ENCODE peak calls at places on chromosomes 3 and 15, in five cellular contexts. V is GM12865, U is gastrocnemius medialis, Q is colonic mucosa, G is HL-60. R is an unnamed sample.
A peak's percentile ranks its signal among the peaks of the same experiment; 100 is the strongest.

GRCh38 chr15:36911322-36911944 is 188.9 kb downstream of the MEIS2 start:
- DNase-seq in V (no peak), U (no peak), Q (no peak), G (no peak), R (no peak)

GRCh38 chr3:10968390-10968789 is 24.2 kb upstream of the SLC6A1 start:
- DNase-seq in V (no peak), U (no peak), Q (no peak), G (no peak), R (no peak)

GRCh38 chr15:56040081-56041035 is 46.9 kb upstream of the NEDD4 start:
- DNase-seq in V (no peak), U (peak; percentile 55), Q (peak; percentile 49), G (peak; percentile 38), R (no peak)

GRCh38 chr3:123159926-123160635 is 41.7 kb upstream of the SEC22A start:
- DNase-seq in V (no peak), U (no peak), Q (no peak), G (no peak), R (no peak)

GRCh38 chr3:46874430-46874829 is 3.1 kb upstream of the PTH1R start:
- DNase-seq in V (no peak), U (no peak), Q (no peak), G (no peak), R (no peak)

GRCh38 chr15:41286665-41287333 is 45.6 kb downstream of the OIP5 start:
- DNase-seq in V (no peak), U (no peak), Q (no peak), G (no peak), R (no peak)

GRCh38 chr3:132268956-132269355 is 48.3 kb upstream of the ACP3 start:
- DNase-seq in V (peak; percentile 49), U (no peak), Q (no peak), G (peak; percentile 46), R (no peak)

GRCh38 chr3:126487151-126487771 is 11.6 kb upstream of the ZXDC start:
- DNase-seq in V (no peak), U (no peak), Q (no peak), G (peak; percentile 70), R (no peak)

GRCh38 chr3:123283657-123284398 is 82.1 kb downstream of the SEC22A start:
- DNase-seq in V (no peak), U (no peak), Q (no peak), G (no peak), R (no peak)

GRCh38 chr15:25247418-25248030 is 191.3 kb downstream of the UBE3A start:
- DNase-seq in V (no peak), U (no peak), Q (peak; percentile 9), G (no peak), R (no peak)

GRCh38 chr3:109927161-109927560 is 589.8 kb upstream of the DPPA4 start:
- DNase-seq in V (peak; percentile 59), U (no peak), Q (no peak), G (no peak), R (no peak)

GRCh38 chr3:194272861-194273266 is 78.3 kb downstream of the CPN2 start:
- DNase-seq in V (no peak), U (no peak), Q (no peak), G (no peak), R (no peak)

GRCh38 chr3:134072881-134073582 is 43.3 kb upstream of the SLCO2A1 start:
- DNase-seq in V (no peak), U (no peak), Q (no peak), G (no peak), R (no peak)

GRCh38 chr3:185270262-185270955 is 16.6 kb upstream of the EHHADH start:
- DNase-seq in V (peak; percentile 53), U (no peak), Q (peak; percentile 47), G (peak; percentile 19), R (no peak)
- TF ChIP-seq CTCF in V (peak; percentile 59), U (no peak), Q (peak; percentile 39), G (peak; percentile 35), R (peak; percentile 24)

DNA sequence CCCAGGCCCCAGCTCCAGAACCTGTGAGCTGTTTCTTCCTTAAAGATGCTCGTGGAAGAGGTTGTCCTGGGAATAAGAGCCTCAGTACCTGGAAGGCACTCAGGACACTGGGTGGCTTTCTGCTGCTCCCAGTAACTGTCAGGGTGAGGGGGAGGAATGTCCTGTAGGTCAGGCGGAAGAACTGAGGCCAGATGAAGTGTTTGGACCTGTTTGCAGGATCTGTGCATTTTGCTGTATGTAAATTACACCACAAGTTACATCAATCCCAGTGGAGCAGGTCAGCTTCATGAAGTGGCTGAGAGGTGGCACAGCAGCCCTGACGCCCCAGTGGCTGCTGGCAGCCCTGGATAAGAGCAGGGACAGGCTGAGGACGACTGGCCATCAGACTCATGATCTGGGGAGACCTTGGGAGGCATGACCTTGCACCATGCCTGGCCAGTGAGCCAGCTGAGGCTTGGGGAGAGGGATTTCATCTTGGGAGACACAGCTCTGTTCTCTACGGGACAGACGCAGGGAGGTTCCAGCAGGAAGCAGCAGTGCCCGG is 27.2 kb downstream of the HDAC11 start:
- DNase-seq in V (no peak), U (no peak), Q (no peak), G (no peak), R (no peak)
- TF ChIP-seq CTCF in V (no peak), U (no peak), Q (no peak), G (no peak), R (no peak)

GRCh38 chr3:187737401-187738088 is 7.7 kb downstream of the BCL6 start:
- DNase-seq in V (no peak), U (peak; percentile 72), Q (peak; percentile 82), G (peak; percentile 37), R (peak; percentile 68)
- TF ChIP-seq CTCF in V (no peak), U (no peak), Q (no peak), G (no peak), R (no peak)

GRCh38 chr15:34348735-34349300 is 5.7 kb downstream of the NUTM1 start:
- DNase-seq in V (no peak), U (no peak), Q (no peak), G (no peak), R (no peak)

GRCh38 chr15:34353627-34354026 is 10.5 kb downstream of the NUTM1 start:
- DNase-seq in V (no peak), U (no peak), Q (no peak), G (no peak), R (no peak)

GRCh38 chr15:34349769-34350168 is 6.7 kb downstream of the NUTM1 start:
- DNase-seq in V (no peak), U (no peak), Q (no peak), G (no peak), R (no peak)

GRCh38 chr15:34342737-34343575 is at the start of the genes NOP10 and NUTM1:
- DNase-seq in V (peak; percentile 96), U (peak; percentile 89), Q (peak; percentile 97), G (peak; percentile 95), R (peak; percentile 77)

DNA sequence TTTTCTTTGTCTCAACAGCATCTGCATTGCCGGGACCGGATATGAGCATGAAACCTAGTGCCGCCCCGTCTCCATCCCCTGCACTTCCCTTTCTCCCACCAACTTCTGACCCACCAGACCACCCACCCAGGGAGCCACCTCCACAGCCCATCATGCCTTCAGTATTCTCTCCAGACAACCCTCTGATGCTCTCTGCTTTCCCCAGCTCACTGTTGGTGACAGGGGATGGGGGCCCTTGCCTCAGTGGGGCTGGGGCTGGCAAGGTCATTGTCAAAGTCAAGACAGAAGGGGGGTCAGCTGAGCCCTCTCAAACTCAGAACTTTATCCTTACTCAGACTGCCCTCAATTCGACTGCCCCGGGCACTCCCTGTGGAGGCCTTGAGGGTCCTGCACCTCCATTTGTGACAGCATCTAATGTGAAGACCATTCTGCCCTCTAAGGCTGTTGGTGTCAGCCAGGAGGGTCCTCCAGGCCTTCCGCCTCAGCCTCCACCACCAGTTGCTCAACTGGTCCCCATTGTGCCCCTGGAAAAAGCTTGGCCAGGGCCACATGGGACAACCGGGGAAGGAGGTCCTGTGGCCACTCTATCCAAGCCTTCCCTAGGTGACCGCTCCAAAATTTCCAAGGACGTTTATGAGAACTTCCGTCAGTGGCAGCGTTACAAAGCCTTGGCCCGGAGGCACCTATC is 5.0 kb downstream of the NUTM1 start:
- DNase-seq in V (no peak), U (no peak), Q (no peak), G (no peak), R (no peak)
- TF ChIP-seq CTCF in V (no peak), U (no peak), Q (no peak), G (no peak), R (no peak)

GRCh38 chr3:17772556-17772955 is 30.1 kb upstream of the TBC1D5 start:
- DNase-seq in V (no peak), U (no peak), Q (no peak), G (no peak), R (no peak)

GRCh38 chr3:17775073-17775472 is 32.6 kb upstream of the TBC1D5 start:
- DNase-seq in V (no peak), U (no peak), Q (no peak), G (no peak), R (no peak)

GRCh38 chr3:17771177-17772048 is 29.0 kb upstream of the TBC1D5 start:
- DNase-seq in V (no peak), U (no peak), Q (no peak), G (no peak), R (no peak)

GRCh38 chr3:17765819-17766472 is 23.5 kb upstream of the TBC1D5 start:
- DNase-seq in V (peak; percentile 80), U (no peak), Q (no peak), G (no peak), R (no peak)

GRCh38 chr3:17770682-17771081 is 28.3 kb upstream of the TBC1D5 start:
- DNase-seq in V (no peak), U (no peak), Q (no peak), G (no peak), R (no peak)
- TF ChIP-seq CTCF in V (no peak), U (no peak), Q (no peak), G (no peak), R (no peak)

DNA sequence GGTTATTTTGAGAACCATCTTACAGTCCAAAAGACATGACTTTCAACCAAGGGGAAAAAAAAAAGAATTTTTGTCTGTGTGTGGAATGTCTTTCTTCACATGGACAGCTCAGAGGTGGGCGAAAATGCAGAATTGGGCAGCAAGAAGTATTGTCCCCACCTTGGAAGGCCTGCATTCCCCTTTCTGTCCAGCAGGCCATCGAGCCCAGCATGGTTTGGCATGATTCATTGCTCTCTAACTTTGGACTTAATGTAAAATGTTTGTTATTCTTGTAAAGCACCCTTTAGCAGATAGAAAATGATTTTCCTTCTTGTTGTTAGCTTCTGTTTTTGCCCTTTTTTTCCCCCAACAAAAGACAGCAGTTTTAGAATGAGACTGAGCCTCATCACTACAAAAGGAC is 12.4 kb downstream of the MYO1E start:
- DNase-seq in V (no peak), U (no peak), Q (no peak), G (no peak), R (no peak)
- TF ChIP-seq CTCF in V (peak; percentile 34), U (no peak), Q (no peak), G (no peak), R (peak; percentile 41)